ENCODE peak calls at places on chromosomes 3 and 15, in four cellular contexts. One of them, this sample, is unnamed.

GRCh38 chr3:122944671-122945151 is 82.9 kb downstream of the SEMA5B start:
- DNase-seq in brain microvascular endothelial cell: peak; percentile 18
- DNase-seq in ovary: no peak
- DNase-seq in prostate gland: no peak
- DNase-seq in this sample: no peak

GRCh38 chr3:28042707-28043106 is 198.7 kb upstream of the CMC1 start:
- DNase-seq in brain microvascular endothelial cell: no peak
- DNase-seq in ovary: no peak
- DNase-seq in prostate gland: no peak
- DNase-seq in this sample: no peak

GRCh38 chr15:74733269-74733668 is 7.9 kb upstream of the CYP1A1 start:
- DNase-seq in brain microvascular endothelial cell: no peak
- DNase-seq in ovary: no peak
- DNase-seq in prostate gland: no peak
- DNase-seq in this sample: no peak

GRCh38 chr15:55774113-55774970 is 31.4 kb upstream of the PRTG start:
- DNase-seq in brain microvascular endothelial cell: peak; percentile 44
- DNase-seq in ovary: peak; percentile 47
- DNase-seq in prostate gland: no peak
- DNase-seq in this sample: no peak

GRCh38 chr3:147960791-147961190 is 551.6 kb downstream of the ZIC1 start:
- DNase-seq in brain microvascular endothelial cell: no peak
- DNase-seq in ovary: no peak
- DNase-seq in prostate gland: no peak
- DNase-seq in this sample: no peak

GRCh38 chr15:40421246-40422157 is 15.9 kb downstream of the IVD start:
- DNase-seq in brain microvascular endothelial cell: peak; percentile 35
- DNase-seq in ovary: peak; percentile 87
- DNase-seq in prostate gland: peak; percentile 70
- DNase-seq in this sample: no peak

GRCh38 chr3:184171562-184171961 is 3.1 kb upstream of the AP2M1 start:
- DNase-seq in brain microvascular endothelial cell: peak; percentile 79
- DNase-seq in ovary: peak; percentile 24
- DNase-seq in prostate gland: no peak
- DNase-seq in this sample: no peak

GRCh38 chr3:186213946-186214345 is 105.1 kb upstream of the ETV5 start:
- DNase-seq in brain microvascular endothelial cell: no peak
- DNase-seq in ovary: no peak
- DNase-seq in prostate gland: no peak
- DNase-seq in this sample: no peak

GRCh38 chr15:92306662-92307061 is 87.0 kb upstream of the ST8SIA2 start:
- DNase-seq in brain microvascular endothelial cell: peak; percentile 20
- DNase-seq in ovary: no peak
- DNase-seq in prostate gland: no peak
- DNase-seq in this sample: no peak

GRCh38 chr3:114121996-114122709 is 56.7 kb downstream of the DRD3 start:
- DNase-seq in brain microvascular endothelial cell: peak; percentile 54
- DNase-seq in ovary: no peak
- DNase-seq in prostate gland: no peak
- DNase-seq in this sample: peak; percentile 15

GRCh38 chr3:41912280-41912679 is 49.6 kb downstream of the ULK4 start:
- DNase-seq in brain microvascular endothelial cell: no peak
- DNase-seq in ovary: no peak
- DNase-seq in prostate gland: no peak
- DNase-seq in this sample: no peak

GRCh38 chr15:66389859-66390382 is 3.2 kb downstream of the MAP2K1 start:
- DNase-seq in brain microvascular endothelial cell: no peak
- DNase-seq in ovary: no peak
- DNase-seq in prostate gland: no peak
- DNase-seq in this sample: no peak

GRCh38 chr15:57582080-57582479 is 9.6 kb upstream of the MYZAP start:
- DNase-seq in brain microvascular endothelial cell: no peak
- DNase-seq in ovary: no peak
- DNase-seq in prostate gland: no peak
- DNase-seq in this sample: no peak

GRCh38 chr3:176579741-176580185 is 617.5 kb downstream of the TBL1XR1 start:
- DNase-seq in brain microvascular endothelial cell: no peak
- DNase-seq in ovary: no peak
- DNase-seq in prostate gland: no peak
- DNase-seq in this sample: no peak

GRCh38 chr3:29537889-29538609 is 257.2 kb downstream of the RBMS3 start:
- DNase-seq in brain microvascular endothelial cell: no peak
- DNase-seq in ovary: no peak
- DNase-seq in prostate gland: no peak
- DNase-seq in this sample: no peak

GRCh38 chr3:142031575-142031974 is 117.8 kb downstream of the TFDP2 start:
- DNase-seq in brain microvascular endothelial cell: no peak
- DNase-seq in ovary: no peak
- DNase-seq in prostate gland: no peak
- DNase-seq in this sample: no peak

GRCh38 chr3:15319575-15319974 is 12.8 kb downstream of the SH3BP5 start:
- DNase-seq in brain microvascular endothelial cell: peak; percentile 15
- DNase-seq in ovary: no peak
- DNase-seq in prostate gland: no peak
- DNase-seq in this sample: no peak

GRCh38 chr3:149224736-149225594 is 3.3 kb upstream of the CP start:
- DNase-seq in brain microvascular endothelial cell: peak; percentile 81
- DNase-seq in ovary: no peak
- DNase-seq in prostate gland: peak; percentile 19
- DNase-seq in this sample: peak; percentile 43

GRCh38 chr15:40282144-40282869 is 557 bp downstream of the ANKRD63 start:
- DNase-seq in brain microvascular endothelial cell: no peak
- DNase-seq in ovary: no peak
- DNase-seq in prostate gland: no peak
- DNase-seq in this sample: no peak

GRCh38 chr3:49750056-49750455 is 26.3 kb upstream of the GMPPB start:
- DNase-seq in brain microvascular endothelial cell: peak; percentile 29
- DNase-seq in ovary: no peak
- DNase-seq in prostate gland: no peak
- DNase-seq in this sample: no peak

GRCh38 chr3:30269751-30270445 is 336.5 kb upstream of the TGFBR2 start:
- DNase-seq in brain microvascular endothelial cell: no peak
- DNase-seq in ovary: no peak
- DNase-seq in prostate gland: no peak
- DNase-seq in this sample: no peak

GRCh38 chr3:37324752-37325407 is 150.5 kb upstream of the LRRFIP2 start:
- DNase-seq in brain microvascular endothelial cell: no peak
- DNase-seq in ovary: no peak
- DNase-seq in prostate gland: no peak
- DNase-seq in this sample: no peak

GRCh38 chr3:111735271-111735758 is 123.8 kb upstream of the PHLDB2 start:
- DNase-seq in brain microvascular endothelial cell: peak; percentile 96
- DNase-seq in ovary: no peak
- DNase-seq in prostate gland: no peak
- DNase-seq in this sample: no peak

GRCh38 chr3:197117107-197117506 is 87.5 kb upstream of the MELTF start:
- DNase-seq in brain microvascular endothelial cell: no peak
- DNase-seq in ovary: no peak
- DNase-seq in prostate gland: no peak
- DNase-seq in this sample: no peak

GRCh38 chr3:147458995-147459704 is 50.0 kb downstream of the ZIC1 start:
- DNase-seq in brain microvascular endothelial cell: no peak
- DNase-seq in ovary: no peak
- DNase-seq in prostate gland: no peak
- DNase-seq in this sample: no peak

GRCh38 chr15:80031841-80032240 is 27.6 kb upstream of the ZFAND6 start:
- DNase-seq in brain microvascular endothelial cell: no peak
- DNase-seq in ovary: no peak
- DNase-seq in prostate gland: no peak
- DNase-seq in this sample: no peak

GRCh38 chr3:123154346-123154985 is 47.3 kb upstream of the SEC22A start:
- DNase-seq in brain microvascular endothelial cell: no peak
- DNase-seq in ovary: peak; percentile 14
- DNase-seq in prostate gland: no peak
- DNase-seq in this sample: no peak

GRCh38 chr15:41955807-41956525 is 16.4 kb downstream of the EHD4 start:
- DNase-seq in brain microvascular endothelial cell: no peak
- DNase-seq in ovary: no peak
- DNase-seq in prostate gland: no peak
- DNase-seq in this sample: no peak

GRCh38 chr3:42980909-42981308 is 1.8 kb downstream of the GASK1A start:
- DNase-seq in brain microvascular endothelial cell: no peak
- DNase-seq in ovary: no peak
- DNase-seq in prostate gland: no peak
- DNase-seq in this sample: no peak
- H3K27me3 ChIP-seq in brain microvascular endothelial cell: peaks cover 29% of the 10 kb centered on the region
- H3K27me3 ChIP-seq in ovary: no peaks in the 10 kb centered on the region
- H3K27me3 ChIP-seq in prostate gland: peaks cover 3% of the 10 kb centered on the region
- H3K27me3 ChIP-seq in this sample: peaks cover 35% of the 10 kb centered on the region

GRCh38 chr15:65083262-65083701 is 6.7 kb downstream of the KBTBD13 start:
- DNase-seq in brain microvascular endothelial cell: no peak
- DNase-seq in ovary: no peak
- DNase-seq in prostate gland: no peak
- DNase-seq in this sample: peak; percentile 44

GRCh38 chr15:65084500-65085206 is 8.1 kb downstream of the KBTBD13 start:
- DNase-seq in brain microvascular endothelial cell: no peak
- DNase-seq in ovary: no peak
- DNase-seq in prostate gland: no peak
- DNase-seq in this sample: no peak

GRCh38 chr15:65086680-65087111 is 10.2 kb downstream of the KBTBD13 start:
- DNase-seq in brain microvascular endothelial cell: peak; percentile 7
- DNase-seq in ovary: no peak
- DNase-seq in prostate gland: peak; percentile 24
- DNase-seq in this sample: no peak

GRCh38 chr15:65085990-65086679 is 9.6 kb downstream of the KBTBD13 start:
- DNase-seq in brain microvascular endothelial cell: peak; percentile 15
- DNase-seq in ovary: no peak
- DNase-seq in prostate gland: no peak
- DNase-seq in this sample: no peak

GRCh38 chr15:65085207-65085753 is 8.7 kb downstream of the KBTBD13 start:
- DNase-seq in brain microvascular endothelial cell: no peak
- DNase-seq in ovary: no peak
- DNase-seq in prostate gland: no peak
- DNase-seq in this sample: no peak
- H3K27me3 ChIP-seq in brain microvascular endothelial cell: no peaks in the 10 kb centered on the region
- H3K27me3 ChIP-seq in ovary: no peaks in the 10 kb centered on the region
- H3K27me3 ChIP-seq in prostate gland: no peaks in the 10 kb centered on the region
- H3K27me3 ChIP-seq in this sample: peaks cover 18% of the 10 kb centered on the region

DNA sequence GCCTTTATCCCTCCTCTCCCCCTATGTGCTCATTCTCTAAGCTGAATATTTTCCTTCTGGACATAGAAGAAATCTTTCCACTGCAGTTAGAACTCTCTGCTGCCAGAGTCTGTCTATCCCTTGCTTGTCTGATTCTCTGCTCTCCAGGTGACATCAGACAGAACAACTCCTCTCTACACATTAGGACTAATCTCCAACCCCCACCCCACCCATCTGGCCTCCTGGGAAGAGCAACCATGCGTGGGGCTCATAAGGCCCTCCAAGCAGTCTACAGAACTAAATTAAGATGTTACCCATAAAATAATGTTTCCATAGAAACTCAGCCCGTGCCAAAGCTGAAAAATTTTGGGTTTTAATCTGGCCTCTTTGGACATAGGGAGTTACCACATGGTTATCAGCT is 199.2 kb downstream of the CLSTN2 start:
- DNase-seq in brain microvascular endothelial cell: no peak
- DNase-seq in ovary: no peak
- DNase-seq in prostate gland: no peak
- DNase-seq in this sample: no peak
- H3K27me3 ChIP-seq in brain microvascular endothelial cell: no peaks in the 10 kb centered on the region
- H3K27me3 ChIP-seq in ovary: no peaks in the 10 kb centered on the region
- H3K27me3 ChIP-seq in prostate gland: peaks cover 5% of the 10 kb centered on the region
- H3K27me3 ChIP-seq in this sample: no peaks in the 10 kb centered on the region

DNA sequence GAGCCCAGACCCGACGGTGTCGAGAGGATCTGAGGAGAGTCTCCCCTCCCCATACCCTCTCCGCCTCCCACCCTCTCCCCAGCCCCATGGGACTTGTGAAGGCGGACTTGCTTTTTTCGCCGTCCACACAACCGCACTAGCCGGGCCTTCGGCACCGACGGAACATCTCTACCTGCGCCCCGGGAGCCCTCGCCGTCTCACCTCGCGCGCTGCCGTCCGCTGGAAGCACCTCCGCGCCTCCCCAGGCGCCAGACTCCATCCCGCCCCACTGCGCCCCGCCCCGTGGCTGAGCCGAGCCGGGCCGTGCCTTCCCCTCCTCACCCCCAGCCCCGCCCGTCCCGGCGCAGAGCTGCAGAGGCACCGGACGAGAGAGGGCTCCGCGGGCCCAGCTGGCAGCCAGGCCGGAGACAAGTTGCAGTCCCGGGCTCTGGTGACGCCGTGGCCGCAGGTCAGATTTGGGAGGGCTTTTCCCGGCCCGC is at the start of the genes DUOX1 and DUOXA1:
- DNase-seq in brain microvascular endothelial cell: no peak
- DNase-seq in ovary: no peak
- DNase-seq in prostate gland: peak; percentile 74
- DNase-seq in this sample: no peak
- H3K27me3 ChIP-seq in brain microvascular endothelial cell: peaks cover 53% of the 10 kb centered on the region
- H3K27me3 ChIP-seq in ovary: no peaks in the 10 kb centered on the region
- H3K27me3 ChIP-seq in prostate gland: no peaks in the 10 kb centered on the region
- H3K27me3 ChIP-seq in this sample: peaks cover 66% of the 10 kb centered on the region

GRCh38 chr15:43516801-43517353 is 531 bp upstream of the MAP1A start:
- DNase-seq in brain microvascular endothelial cell: peak; percentile 59
- DNase-seq in ovary: no peak
- DNase-seq in prostate gland: no peak
- DNase-seq in this sample: no peak

GRCh38 chr15:43516185-43516584 is 1.2 kb upstream of the MAP1A start:
- DNase-seq in brain microvascular endothelial cell: no peak
- DNase-seq in ovary: peak; percentile 66
- DNase-seq in prostate gland: no peak
- DNase-seq in this sample: no peak

GRCh38 chr15:43517354-43518072 is at the start of gene MAP1A:
- DNase-seq in brain microvascular endothelial cell: peak; percentile 60
- DNase-seq in ovary: peak; percentile 73
- DNase-seq in prostate gland: no peak
- DNase-seq in this sample: no peak

GRCh38 chr15:43514241-43515057 is 3.0 kb upstream of the MAP1A start:
- DNase-seq in brain microvascular endothelial cell: no peak
- DNase-seq in ovary: no peak
- DNase-seq in prostate gland: no peak
- DNase-seq in this sample: no peak

GRCh38 chr15:43515731-43516130 is 1.7 kb upstream of the MAP1A start:
- DNase-seq in brain microvascular endothelial cell: no peak
- DNase-seq in ovary: no peak
- DNase-seq in prostate gland: no peak
- DNase-seq in this sample: no peak
- H3K27me3 ChIP-seq in brain microvascular endothelial cell: no peaks in the 10 kb centered on the region
- H3K27me3 ChIP-seq in ovary: no peaks in the 10 kb centered on the region
- H3K27me3 ChIP-seq in prostate gland: no peaks in the 10 kb centered on the region
- H3K27me3 ChIP-seq in this sample: no peaks in the 10 kb centered on the region

GRCh38 chr15:33526532-33526931 is 215.8 kb downstream of the RYR3 start:
- DNase-seq in brain microvascular endothelial cell: no peak
- DNase-seq in ovary: no peak
- DNase-seq in prostate gland: no peak
- DNase-seq in this sample: no peak

DNA sequence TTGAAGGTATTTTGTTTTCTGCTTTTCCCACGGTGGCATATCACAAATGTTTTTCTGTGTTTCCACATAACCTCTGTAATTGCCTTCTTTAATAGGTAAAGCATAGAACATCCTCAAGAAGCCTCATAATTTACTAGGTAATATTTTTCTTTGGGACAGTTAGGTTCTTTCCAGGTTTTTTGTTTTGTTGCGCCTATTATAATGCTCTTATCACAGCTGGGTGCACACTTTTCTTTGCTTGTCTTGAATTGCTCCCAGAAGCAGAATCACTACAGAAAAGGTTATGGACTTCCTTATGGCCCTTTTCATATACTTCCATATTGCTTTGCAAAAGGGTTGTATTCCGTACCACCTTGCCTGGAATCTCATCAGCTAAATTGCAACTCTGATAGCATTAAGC is 213.5 kb downstream of the RYR3 start:
- DNase-seq in brain microvascular endothelial cell: no peak
- DNase-seq in ovary: no peak
- DNase-seq in prostate gland: no peak
- DNase-seq in this sample: no peak
- H3K27me3 ChIP-seq in brain microvascular endothelial cell: no peaks in the 10 kb centered on the region
- H3K27me3 ChIP-seq in ovary: no peaks in the 10 kb centered on the region
- H3K27me3 ChIP-seq in prostate gland: no peaks in the 10 kb centered on the region
- H3K27me3 ChIP-seq in this sample: no peaks in the 10 kb centered on the region